ENCODE peak calls at places on chromosomes 5 and 9, in nine cellular contexts. D is BE2C; G is mesendoderm; F is cardiac muscle cell; E is body of pancreas; B is A549; L is astrocyte of the spinal cord; R is uterus; X is naive thymus-derived CD4-positive, alpha-beta T cell. J is an unnamed sample.

GRCh38 chr9:130872912-130873503 is 23.6 kb downstream of the QRFP start:
- DNase-seq in L (no peak), G (no peak), D (no peak), X (no peak), B (no peak), E (peak; percentile 82), R (no peak), F (no peak), J (no peak)

GRCh38 chr9:93304574-93305496 is 120.9 kb downstream of the WNK2 start:
- DNase-seq in E (peak; percentile 68), F (peak; percentile 68), X (no peak), D (peak; percentile 76), R (peak; percentile 36), L (peak; percentile 55), B (peak; percentile 76), G (peak; percentile 82), J (no peak)

GRCh38 chr5:96626956-96627355 is 35.2 kb upstream of the CAST start:
- DNase-seq in X (no peak), F (peak; percentile 94), L (peak; percentile 93), B (no peak), E (no peak), G (no peak), D (no peak), R (no peak), J (no peak)

GRCh38 chr9:134501266-134502181 is 140.1 kb upstream of the COL5A1 start:
- DNase-seq in F (no peak), X (no peak), E (no peak), L (peak; percentile 20), B (no peak), R (no peak), G (peak; percentile 26), D (no peak), J (no peak)

GRCh38 chr9:17694336-17694735 is 115.5 kb downstream of the SH3GL2 start:
- DNase-seq in X (no peak), D (no peak), G (no peak), R (no peak), L (no peak), E (no peak), F (no peak), B (no peak), J (no peak)

GRCh38 chr5:181187500-181188213 is 17.3 kb downstream of the TRIM7 start:
- DNase-seq in L (peak; percentile 83), F (peak; percentile 81), X (peak; percentile 58), E (peak; percentile 80), G (peak; percentile 89), R (peak; percentile 89), D (peak; percentile 84), B (no peak), J (no peak)

GRCh38 chr5:176568657-176569056 is 19.5 kb downstream of the CDHR2 start:
- DNase-seq in B (no peak), G (no peak), F (no peak), E (no peak), D (no peak), R (no peak), X (no peak), L (no peak), J (no peak)

GRCh38 chr5:173187054-173187743 is 42.9 kb downstream of the BNIP1 start:
- DNase-seq in E (no peak), D (no peak), R (no peak), F (no peak), X (peak; percentile 20), G (no peak), B (no peak), L (no peak), J (peak; percentile 33)

GRCh38 chr9:126860757-126861466 is 473 bp downstream of the ZBTB34 start:
- DNase-seq in B (no peak), R (no peak), E (peak; percentile 49), X (no peak), F (peak; percentile 15), L (no peak), G (peak; percentile 41), D (peak; percentile 35), J (no peak)

GRCh38 chr9:116421006-116421538 is 266.0 kb upstream of the TRIM32 start:
- DNase-seq in R (no peak), D (no peak), L (no peak), B (no peak), F (peak; percentile 41), E (no peak), X (no peak), G (no peak), J (no peak)

GRCh38 chr5:119158144-119158543 is 87.3 kb downstream of the DMXL1 start:
- DNase-seq in F (no peak), X (no peak), B (no peak), L (no peak), E (no peak), D (no peak), G (no peak), R (no peak), J (no peak)

GRCh38 chr9:16524078-16524477 is 346.4 kb downstream of the BNC2 start:
- DNase-seq in R (no peak), G (no peak), B (no peak), E (no peak), D (no peak), L (no peak), X (no peak), F (no peak), J (no peak)

GRCh38 chr5:38872826-38873225 is 27.0 kb downstream of the OSMR start:
- DNase-seq in E (no peak), R (no peak), X (no peak), F (no peak), G (no peak), D (no peak), B (no peak), L (no peak), J (no peak)

GRCh38 chr5:172751761-172752510 is 19.1 kb downstream of the DUSP1 start:
- DNase-seq in F (no peak), D (no peak), G (no peak), X (no peak), E (no peak), L (no peak), R (no peak), B (no peak), J (no peak)

GRCh38 chr5:60332244-60333018 is 367.5 kb downstream of the DEPDC1B start:
- DNase-seq in R (no peak), L (peak; percentile 45), B (peak; percentile 13), D (no peak), X (no peak), E (no peak), G (no peak), F (peak; percentile 20), J (no peak)

GRCh38 chr5:140575309-140575708 is 10.7 kb downstream of the SLC35A4 start:
- DNase-seq in D (peak; percentile 60), R (no peak), G (peak; percentile 57), L (no peak), X (no peak), F (peak; percentile 80), B (no peak), E (peak; percentile 34), J (no peak)

GRCh38 chr5:36059571-36060515 is 6.8 kb downstream of the UGT3A2 start:
- DNase-seq in L (no peak), R (no peak), X (no peak), B (no peak), G (peak; percentile 63), F (no peak), E (no peak), D (no peak), J (peak; percentile 84)

GRCh38 chr9:120500733-120501132 is 79.2 kb downstream of the CDK5RAP2 start:
- DNase-seq in G (no peak), L (no peak), B (no peak), D (no peak), R (no peak), F (no peak), X (no peak), E (no peak), J (no peak)

GRCh38 chr5:109690456-109691247 is 925 bp downstream of the MAN2A1 start:
- DNase-seq in G (peak; percentile 76), R (peak; percentile 82), B (peak; percentile 58), F (peak; percentile 84), D (peak; percentile 68), L (peak; percentile 89), E (peak; percentile 75), X (peak; percentile 76), J (peak; percentile 50)

GRCh38 chr5:113192541-113192940 is 215.9 kb downstream of the DCP2 start:
- DNase-seq in F (no peak), B (no peak), R (no peak), X (no peak), G (no peak), D (no peak), E (no peak), L (no peak), J (no peak)

GRCh38 chr5:143682221-143682620 is 129.7 kb upstream of the HMHB1 start:
- DNase-seq in L (peak; percentile 66), E (no peak), D (no peak), X (no peak), R (no peak), B (no peak), F (peak; percentile 17), G (no peak), J (no peak)

GRCh38 chr9:130459151-130459550 is 14.4 kb downstream of the ASS1 start:
- DNase-seq in E (no peak), G (no peak), L (no peak), X (no peak), B (no peak), F (no peak), D (no peak), R (no peak), J (no peak)

GRCh38 chr9:127277099-127277498 is 12.5 kb downstream of the GARNL3 start:
- DNase-seq in R (no peak), X (no peak), D (no peak), E (no peak), L (no peak), B (no peak), G (no peak), F (no peak), J (no peak)

GRCh38 chr5:150632305-150633160 is 7.9 kb upstream of the SYNPO start:
- DNase-seq in G (no peak), E (no peak), F (peak; percentile 57), X (no peak), R (no peak), L (peak; percentile 77), B (no peak), D (no peak), J (no peak)
- H3K4me3 ChIP-seq in G (no peak overlapping the region), E (no peak overlapping the region), F (no peak overlapping the region), X (no peak overlapping the region), R (no peak overlapping the region), L (no peak overlapping the region), B (no peak overlapping the region), D (no peak overlapping the region), J (no peak overlapping the region)

GRCh38 chr5:115284021-115284420 is 12.4 kb downstream of the CCDC112 start:
- DNase-seq in L (no peak), F (no peak), X (no peak), R (no peak), B (no peak), E (no peak), D (no peak), G (no peak), J (no peak)
- H3K4me3 ChIP-seq in L (no peak overlapping the region), F (no peak overlapping the region), X (no peak overlapping the region), R (no peak overlapping the region), B (no peak overlapping the region), E (no peak overlapping the region), D (no peak overlapping the region), G (no peak overlapping the region), J (no peak overlapping the region)

GRCh38 chr5:168288349-168289245 is 2.8 kb upstream of the WWC1 start:
- DNase-seq in L (no peak), X (no peak), D (no peak), G (peak; percentile 58), B (no peak), E (peak; percentile 64), R (no peak), F (no peak), J (no peak)
- H3K4me3 ChIP-seq in L (no peak overlapping the region), X (no peak overlapping the region), D (no peak overlapping the region), G (no peak overlapping the region), B (peak overlapping the region; percentile 7), E (no peak overlapping the region), R (no peak overlapping the region), F (no peak overlapping the region), J (no peak overlapping the region)

GRCh38 chr9:85258823-85259370 is 482.9 kb downstream of the AGTPBP1 start:
- DNase-seq in G (peak; percentile 87), B (peak; percentile 60), F (peak; percentile 85), R (no peak), E (peak; percentile 68), D (peak; percentile 63), L (peak; percentile 78), X (no peak), J (peak; percentile 37)
- H3K4me3 ChIP-seq in G (no peak overlapping the region), B (no peak overlapping the region), F (no peak overlapping the region), R (no peak overlapping the region), E (no peak overlapping the region), D (no peak overlapping the region), L (no peak overlapping the region), X (no peak overlapping the region), J (no peak overlapping the region)

J was measured in Jurkat, Clone E6-1.